ENCODE peak calls at places on chromosomes 2 and 18, in five cellular contexts. F is HCT116, H is K562, J is GM12878, O is A549. X is an unnamed sample.

GRCh38 chr2:144217853-144218633 is 301.9 kb downstream of the ZEB2 start:
- DNase-seq in F (no peak), H (no peak), J (no peak), O (no peak), X (no peak)

GRCh38 chr2:197571622-197572271 is 55.9 kb downstream of the MOB4 start:
- DNase-seq in F (no peak), H (no peak), J (no peak), O (peak), X (no peak)

GRCh38 chr2:219286436-219287115 is 7.4 kb downstream of the DNAJB2 start:
- DNase-seq in F (no peak), H (no peak), J (no peak), O (no peak), X (no peak)

GRCh38 chr18:9135912-9136314 is 668 bp upstream of the ANKRD12 start:
- DNase-seq in F (peak), H (peak), J (no peak), O (peak), X (peak)

GRCh38 chr18:45110577-45111506 is 430.2 kb downstream of the SETBP1 start:
- DNase-seq in F (no peak), H (no peak), J (no peak), O (no peak), X (no peak)

GRCh38 chr2:221426929-221427328 is 145.2 kb downstream of the EPHA4 start:
- DNase-seq in F (no peak), H (no peak), J (no peak), O (no peak), X (no peak)

GRCh38 chr2:222708274-222708710 is 36.8 kb downstream of the MOGAT1 start:
- DNase-seq in F (peak), H (peak), J (no peak), O (peak), X (peak)

GRCh38 chr2:30185175-30185574 is 38.4 kb downstream of the YPEL5 start:
- DNase-seq in F (no peak), H (no peak), J (no peak), O (no peak), X (peak)

GRCh38 chr18:27661320-27662049 is 476.4 kb upstream of the CHST9 start:
- DNase-seq in F (no peak), H (no peak), J (no peak), O (no peak), X (no peak)

DNA sequence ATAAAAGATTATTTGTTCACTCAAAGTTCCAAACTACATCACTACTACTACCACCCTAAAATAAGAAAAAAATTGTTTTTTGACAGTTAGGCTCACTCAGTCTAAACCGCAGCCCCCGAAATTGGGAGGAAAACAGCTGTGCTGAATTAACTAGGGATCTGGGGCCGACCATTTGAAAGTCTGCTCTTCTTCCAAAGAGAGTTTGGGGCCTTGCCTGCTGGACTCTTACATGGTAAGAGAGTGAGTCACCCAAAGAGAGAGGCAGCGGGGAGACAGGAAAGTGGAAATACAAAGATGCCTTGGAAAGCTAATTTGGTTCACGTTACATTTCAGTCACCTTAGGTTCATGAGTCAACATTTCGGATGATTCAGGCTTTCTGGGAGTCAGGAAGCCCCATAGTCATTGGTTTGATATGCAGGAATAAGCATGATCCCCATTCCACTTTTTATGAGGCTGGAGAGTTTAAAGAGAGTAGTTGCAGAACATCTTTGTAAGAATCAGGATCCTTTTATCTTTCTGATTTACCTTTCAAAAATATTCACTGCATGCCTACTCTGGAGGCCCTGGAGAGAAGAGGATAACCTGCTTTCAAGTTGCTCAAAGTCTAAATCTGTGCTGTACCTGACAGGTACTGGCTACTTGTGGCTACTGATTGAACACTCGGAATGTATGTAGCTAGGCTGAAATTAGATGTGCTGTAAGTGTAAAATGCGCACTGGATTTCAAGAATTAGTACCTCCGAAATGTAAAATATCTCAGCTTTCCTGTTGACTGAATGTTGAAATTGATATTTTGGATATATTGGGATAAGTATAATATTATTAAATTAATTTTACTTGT is 995 bp upstream of the RTN4 start:
- DNase-seq in F (peak), H (peak), J (no peak), O (peak), X (peak)
- TF ChIP-seq POLR2A in F (no peak), H (no peak), J (no peak), O (no peak), X (no peak)

DNA sequence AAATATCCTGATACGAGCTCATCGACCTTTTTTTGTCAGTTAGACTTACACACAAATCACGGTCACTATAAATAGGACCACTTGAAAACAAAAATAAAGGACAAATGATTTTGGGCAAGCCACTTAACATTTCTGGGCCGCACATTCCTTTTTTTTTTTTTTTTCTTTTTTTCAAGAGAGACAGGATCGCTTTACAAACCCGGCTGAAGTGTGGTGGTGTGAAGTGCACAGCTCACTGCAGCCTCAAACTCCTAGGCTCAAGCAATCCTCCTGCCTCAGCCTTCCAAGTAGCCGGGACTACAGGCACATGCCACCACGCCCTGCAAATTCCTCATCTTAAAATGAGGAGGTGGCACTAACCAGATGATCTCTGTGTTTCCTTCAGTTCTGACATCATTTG is 28.2 kb upstream of the MRO start:
- DNase-seq in F (no peak), H (no peak), J (no peak), O (no peak), X (no peak)
- TF ChIP-seq MAX in F (no peak), H (no peak), J (no peak), O (no peak), X (no peak)

GRCh38 chr2:207352978-207353377 is 176.8 kb upstream of the CREB1 start:
- DNase-seq in F (no peak), H (peak), J (no peak), O (no peak), X (peak)
- TF ChIP-seq CTCF in F (no peak), H (no peak), J (peak), O (no peak), X (peak)

GRCh38 chr2:85516649-85517389 is 22.1 kb upstream of the MAT2A start:
- DNase-seq in F (no peak), H (no peak), J (no peak), O (peak), X (peak)
- TF ChIP-seq POLR2A in F (no peak), H (no peak), J (no peak), O (no peak), X (no peak)

X was measured in NB4.